ENCODE peak calls at places on chromosome 11, in four cellular contexts. C is neural crest cell; L is stimulated activated naive CD4-positive, alpha-beta T cell; S is left colon. T is an unnamed sample.

GRCh38 chr11:71339178-71339881 is 87.0 kb upstream of the SHANK2 start:
- DNase-seq in C (no peak), L (no peak), S (no peak), T (no peak)

GRCh38 chr11:64858467-64859401 is 14.3 kb upstream of the CDC42BPG start:
- DNase-seq in C (no peak), L (peak), S (no peak), T (no peak)

GRCh38 chr11:61007971-61008896 is 36.8 kb downstream of the CD6 start:
- DNase-seq in C (no peak), L (peak), S (no peak), T (no peak)

GRCh38 chr11:66291706-66292542 is at the start of gene TMEM151A:
- DNase-seq in C (no peak), L (no peak), S (no peak), T (no peak)

GRCh38 chr11:94342250-94342649 is 37.9 kb downstream of the IZUMO1R start:
- DNase-seq in C (no peak), L (no peak), S (no peak), T (no peak)

GRCh38 chr11:30481385-30481784 is 104.8 kb downstream of the MPPED2 start:
- DNase-seq in C (no peak), L (no peak), S (no peak), T (no peak)

GRCh38 chr11:2752923-2753322 is 53.1 kb upstream of the KCNQ1OT1 start:
- DNase-seq in C (no peak), L (no peak), S (no peak), T (no peak)

GRCh38 chr11:7665473-7666291 is 7.6 kb downstream of the CYB5R2 start:
- DNase-seq in C (peak), L (peak), S (peak), T (peak)

GRCh38 chr11:70547821-70548670 is 149.7 kb downstream of the CTTN start:
- DNase-seq in C (no peak), L (no peak), S (no peak), T (peak)